ENCODE peak calls at places on chromosome 4, in seven cellular contexts. One of them, this sample, is unnamed.
A peak's percentile ranks its signal among the peaks of the same experiment; 100 is the strongest.

GRCh38 chr4:3463556-3464348 is 646 bp downstream of the DOK7 start:
- DNase-seq in hippocampal formation: no peak
- DNase-seq in iris pigment epithelial cell: no peak
- DNase-seq in NCI-H524: no peak
- DNase-seq in naive B cell: no peak
- DNase-seq in colonic mucosa: no peak
- DNase-seq in endothelial cell: no peak
- DNase-seq in this sample: no peak

GRCh38 chr4:3523146-3523627 is 9.0 kb downstream of the LRPAP1 start:
- DNase-seq in hippocampal formation: no peak
- DNase-seq in NCI-H524: no peak
- DNase-seq in colonic mucosa: no peak
- DNase-seq in iris pigment epithelial cell: no peak
- DNase-seq in naive B cell: no peak
- DNase-seq in endothelial cell: no peak
- DNase-seq in this sample: no peak

GRCh38 chr4:108049406-108049805 is 59.7 kb downstream of the HADH start:
- DNase-seq in naive B cell: no peak
- DNase-seq in iris pigment epithelial cell: no peak
- DNase-seq in hippocampal formation: no peak
- DNase-seq in endothelial cell: no peak
- DNase-seq in colonic mucosa: no peak
- DNase-seq in NCI-H524: no peak
- DNase-seq in this sample: no peak

GRCh38 chr4:76624271-76624681 is 189.2 kb downstream of the SHROOM3 start:
- DNase-seq in naive B cell: no peak
- DNase-seq in iris pigment epithelial cell: peak; percentile 87
- DNase-seq in NCI-H524: no peak
- DNase-seq in hippocampal formation: no peak
- DNase-seq in colonic mucosa: no peak
- DNase-seq in endothelial cell: no peak
- DNase-seq in this sample: peak; percentile 57

GRCh38 chr4:1033840-1034551 is 22.6 kb downstream of the FGFRL1 start:
- DNase-seq in colonic mucosa: no peak
- DNase-seq in NCI-H524: no peak
- DNase-seq in hippocampal formation: peak; percentile 67
- DNase-seq in naive B cell: no peak
- DNase-seq in iris pigment epithelial cell: peak; percentile 32
- DNase-seq in endothelial cell: no peak
- DNase-seq in this sample: no peak

GRCh38 chr4:23978031-23978430 is 88.2 kb upstream of the PPARGC1A start:
- DNase-seq in NCI-H524: no peak
- DNase-seq in naive B cell: no peak
- DNase-seq in endothelial cell: no peak
- DNase-seq in colonic mucosa: no peak
- DNase-seq in hippocampal formation: no peak
- DNase-seq in iris pigment epithelial cell: no peak
- DNase-seq in this sample: no peak

GRCh38 chr4:72209600-72209999 is 177.8 kb downstream of the NPFFR2 start:
- DNase-seq in NCI-H524: no peak
- DNase-seq in endothelial cell: no peak
- DNase-seq in naive B cell: no peak
- DNase-seq in colonic mucosa: no peak
- DNase-seq in hippocampal formation: no peak
- DNase-seq in iris pigment epithelial cell: no peak
- DNase-seq in this sample: no peak

GRCh38 chr4:5133933-5134594 is 82.8 kb downstream of the STK32B start:
- DNase-seq in endothelial cell: no peak
- DNase-seq in NCI-H524: no peak
- DNase-seq in hippocampal formation: no peak
- DNase-seq in iris pigment epithelial cell: no peak
- DNase-seq in colonic mucosa: no peak
- DNase-seq in naive B cell: no peak
- DNase-seq in this sample: no peak

GRCh38 chr4:183908284-183908683 is 3.2 kb downstream of the STOX2 start:
- DNase-seq in endothelial cell: no peak
- DNase-seq in colonic mucosa: no peak
- DNase-seq in hippocampal formation: no peak
- DNase-seq in NCI-H524: no peak
- DNase-seq in naive B cell: no peak
- DNase-seq in iris pigment epithelial cell: no peak
- DNase-seq in this sample: no peak

This sample was measured in brain pericyte.